ENCODE peak calls at places on chromosomes 13 and 19, in seven cellular contexts. F is sigmoid colon, B is thoracic aorta, U is body of pancreas, N is OCI-LY7, X is HCT116, G is foreskin fibroblast. W is an unnamed sample.

GRCh38 chr13:50340566-50341287 is 325.5 kb downstream of the KCNRG start:
- DNase-seq in X (no peak), U (no peak), F (no peak), B (no peak), N (no peak), G (peak; percentile 49), W (no peak)

GRCh38 chr13:114089341-114089740 is 43.1 kb downstream of the RASA3 start:
- DNase-seq in X (no peak), G (no peak), U (peak; percentile 48), F (peak; percentile 37), B (no peak), N (no peak), W (no peak)

GRCh38 chr19:46861691-46862503 is 1.1 kb downstream of the ARHGAP35 start:
- DNase-seq in U (peak; percentile 45), X (no peak), B (no peak), F (peak; percentile 70), N (peak; percentile 30), G (peak; percentile 48), W (peak; percentile 63)

GRCh38 chr19:3770136-3771032 is 1.6 kb downstream of the RAX2 start:
- DNase-seq in F (no peak), G (no peak), B (no peak), U (no peak), N (no peak), X (no peak), W (no peak)

GRCh38 chr13:47463726-47464125 is 537.3 kb downstream of the SUCLA2 start:
- DNase-seq in U (no peak), X (no peak), B (no peak), N (no peak), F (no peak), G (peak; percentile 42), W (no peak)

GRCh38 chr13:111219306-111219705 is 101.1 kb upstream of the TEX29 start:
- DNase-seq in U (peak; percentile 40), G (peak; percentile 81), N (no peak), X (no peak), B (no peak), F (peak; percentile 81), W (no peak)

GRCh38 chr13:48437381-48437780 is 24.5 kb upstream of the LPAR6 start:
- DNase-seq in B (no peak), U (peak; percentile 55), G (peak; percentile 28), X (no peak), F (peak; percentile 76), N (no peak), W (peak; percentile 90)

GRCh38 chr13:101579291-101579802 is 126.9 kb downstream of the ITGBL1 start:
- DNase-seq in U (no peak), F (no peak), G (peak; percentile 74), N (no peak), X (no peak), B (no peak), W (peak; percentile 25)

GRCh38 chr13:98571955-98572662 is 4.8 kb downstream of the STK24 start:
- DNase-seq in N (peak; percentile 35), B (no peak), U (no peak), X (no peak), G (peak; percentile 93), F (no peak), W (no peak)

GRCh38 chr13:52399037-52399436 is 6.9 kb downstream of the THSD1 start:
- DNase-seq in X (no peak), N (no peak), F (no peak), U (no peak), G (no peak), B (no peak), W (no peak)

GRCh38 chr19:42054205-42054604 is 15.8 kb downstream of the GRIK5 start:
- DNase-seq in B (no peak), U (no peak), N (no peak), G (no peak), F (no peak), X (no peak), W (no peak)

GRCh38 chr19:3463039-3463958 is 17.0 kb downstream of the SMIM24 start:
- DNase-seq in G (no peak), N (no peak), U (no peak), B (no peak), X (no peak), F (no peak), W (no peak)

GRCh38 chr13:60335531-60335930 is 61.5 kb upstream of the TDRD3 start:
- DNase-seq in F (no peak), X (no peak), G (peak; percentile 10), N (peak; percentile 28), U (no peak), B (no peak), W (no peak)

GRCh38 chr13:21933001-21933400 is 262.1 kb downstream of the FGF9 start:
- DNase-seq in B (no peak), F (no peak), U (no peak), N (no peak), X (no peak), G (no peak), W (no peak)

GRCh38 chr19:1161716-1162115 is 12.4 kb downstream of the SBNO2 start:
- DNase-seq in B (no peak), F (no peak), G (no peak), X (no peak), U (no peak), N (no peak), W (peak; percentile 27)

GRCh38 chr19:27966390-27966816 is 1246.5 kb downstream of the UQCRFS1 start:
- DNase-seq in F (no peak), G (peak; percentile 41), B (no peak), N (peak; percentile 24), X (no peak), U (no peak), W (peak; percentile 34)

GRCh38 chr19:55176116-55176515 is 4.0 kb downstream of the SYT5 start:
- DNase-seq in G (no peak), N (peak; percentile 71), B (no peak), F (no peak), U (no peak), X (no peak), W (no peak)

GRCh38 chr13:73765651-73766384 is 368.4 kb downstream of the KLF12 start:
- DNase-seq in F (peak; percentile 91), U (peak; percentile 92), B (peak; percentile 33), G (peak; percentile 14), N (peak; percentile 88), X (no peak), W (peak; percentile 91)

GRCh38 chr13:33728271-33729037 is 89.5 kb upstream of the RFC3 start:
- DNase-seq in U (peak; percentile 47), F (peak; percentile 65), G (peak; percentile 11), B (no peak), X (no peak), N (peak; percentile 95), W (no peak)

GRCh38 chr13:113533441-113533840 is 42.9 kb upstream of the DCUN1D2 start:
- DNase-seq in F (peak; percentile 67), G (no peak), X (no peak), N (no peak), B (no peak), U (no peak), W (no peak)

GRCh38 chr13:30892966-30893365 is 13.1 kb upstream of the MEDAG start:
- DNase-seq in B (no peak), X (peak; percentile 77), U (peak; percentile 33), G (peak; percentile 53), F (no peak), N (peak; percentile 22), W (peak; percentile 42)

GRCh38 chr13:37348916-37349653 is 243.6 kb upstream of the CSNK1A1L start:
- DNase-seq in G (no peak), B (no peak), N (no peak), U (no peak), F (no peak), X (no peak), W (no peak)

GRCh38 chr19:18558595-18558994 is 925 bp downstream of the KXD1 start:
- DNase-seq in F (no peak), G (no peak), U (no peak), B (no peak), X (no peak), N (no peak), W (no peak)

GRCh38 chr13:100536643-100537180 is 51.9 kb downstream of the GGACT start:
- DNase-seq in G (no peak), B (no peak), N (no peak), U (no peak), X (no peak), F (peak; percentile 49), W (no peak)

GRCh38 chr19:10346509-10346908 is 7.1 kb upstream of the ICAM3 start:
- DNase-seq in F (no peak), G (peak; percentile 44), X (no peak), N (no peak), B (no peak), U (peak; percentile 28), W (no peak)

GRCh38 chr13:31605076-31605858 is 134.1 kb upstream of the RXFP2 start:
- DNase-seq in U (no peak), G (no peak), F (no peak), N (no peak), X (no peak), B (no peak), W (no peak)

GRCh38 chr19:6271721-6272410 is 7.9 kb downstream of the MLLT1 start:
- DNase-seq in X (no peak), U (peak; percentile 79), G (peak; percentile 82), N (no peak), F (peak; percentile 97), B (no peak), W (peak; percentile 91)
- H3K4me3 ChIP-seq in X (no peak overlapping the region), U (no peak overlapping the region), G (peak overlapping the region; percentile 32), N (no peak overlapping the region), F (peak overlapping the region; percentile 27), B (peak overlapping the region; percentile 64), W (peak overlapping the region; percentile 2)

GRCh38 chr19:49363265-49364082 is at the start of gene DKKL1:
- DNase-seq in F (peak; percentile 100), G (peak; percentile 99), X (peak; percentile 99), B (peak; percentile 99), U (peak; percentile 100), N (peak; percentile 99), W (peak; percentile 100)
- TF ChIP-seq CTCF in F (no peak), G (no peak), X (peak; percentile 22), B (no peak), U (no peak), N (peak; percentile 41), W (peak; percentile 6)

DNA sequence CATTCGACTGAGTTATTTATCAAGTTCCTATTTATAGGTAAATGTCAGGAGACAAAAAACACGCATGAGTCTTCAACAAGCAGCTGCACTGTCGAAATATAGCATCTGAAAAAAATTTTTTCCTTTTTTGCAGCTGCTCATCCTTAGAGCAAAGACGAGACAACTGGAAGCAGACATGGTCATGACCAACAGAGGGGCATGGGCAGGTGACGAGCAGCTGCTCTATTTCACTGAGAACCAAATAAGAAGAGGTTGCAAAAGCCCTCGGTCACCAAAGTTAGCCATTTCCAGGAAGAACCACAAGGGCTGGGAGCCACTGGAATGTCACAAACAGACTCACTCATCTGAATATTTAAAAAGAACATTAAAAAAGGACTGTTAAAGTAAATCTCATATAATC is 22.2 kb downstream of the SOHLH2 start:
- DNase-seq in G (peak; percentile 5), B (no peak), N (no peak), F (no peak), X (no peak), U (no peak), W (no peak)
- H3K4me3 ChIP-seq in G (no peak overlapping the region), B (no peak overlapping the region), N (no peak overlapping the region), F (no peak overlapping the region), X (no peak overlapping the region), U (no peak overlapping the region), W (no peak overlapping the region)

GRCh38 chr13:55244991-55245644 is 1895.6 kb upstream of the PRR20A start:
- DNase-seq in X (no peak), B (no peak), N (no peak), G (no peak), F (no peak), U (peak; percentile 12), W (peak; percentile 25)
- TF ChIP-seq CTCF in X (no peak), B (no peak), N (peak; percentile 36), G (no peak), F (no peak), U (peak; percentile 20), W (no peak)